ENCODE peak calls at places on chromosomes 5 and 9, in ten cellular contexts. T is fibroblast of lung, O is cardiac muscle cell, H is psoas muscle, J is right atrium auricular region, X is tibial artery, F is Peyer's patch, S is GM06990, N is H9, Q is upper lobe of left lung. Z is an unnamed sample.
A peak's percentile ranks its signal among the peaks of the same experiment; 100 is the strongest.

GRCh38 chr5:78604693-78605092 is 43.9 kb downstream of the LHFPL2 start:
- DNase-seq in T (no peak), O (no peak), H (no peak), J (no peak), X (no peak), F (no peak), S (no peak), N (no peak), Q (no peak), Z (no peak)

GRCh38 chr5:98663521-98663920 is 109.9 kb upstream of the RGMB start:
- DNase-seq in T (no peak), O (no peak), H (no peak), J (no peak), X (no peak), F (no peak), S (no peak), N (no peak), Q (no peak), Z (no peak)

GRCh38 chr9:95383198-95383673 is 65.7 kb upstream of the FANCC start:
- DNase-seq in T (peak; percentile 56), O (peak; percentile 10), H (no peak), J (no peak), X (no peak), F (no peak), S (no peak), N (no peak), Q (no peak), Z (no peak)

GRCh38 chr5:173228639-173229380 is 6.2 kb downstream of the NKX2-5 start:
- DNase-seq in T (no peak), O (no peak), H (no peak), J (no peak), X (peak; percentile 54), F (no peak), S (no peak), N (peak; percentile 56), Q (peak; percentile 84), Z (no peak)

GRCh38 chr5:62138607-62139006 is 167.4 kb upstream of the KIF2A start:
- DNase-seq in T (no peak), O (no peak), H (no peak), J (no peak), X (no peak), F (no peak), S (no peak), N (peak; percentile 80), Q (peak; percentile 36), Z (no peak)

GRCh38 chr5:68949711-68950110 is 144.1 kb upstream of the SLC30A5 start:
- DNase-seq in T (no peak), O (no peak), H (no peak), J (no peak), X (no peak), F (no peak), S (no peak), N (no peak), Q (no peak), Z (no peak)

GRCh38 chr9:128175102-128175563 is 15.1 kb downstream of the BBLN start:
- DNase-seq in T (peak; percentile 82), O (no peak), H (no peak), J (no peak), X (no peak), F (no peak), S (no peak), N (no peak), Q (no peak), Z (no peak)

GRCh38 chr5:159458217-159458711 is 128.0 kb upstream of the IL12B start:
- DNase-seq in T (no peak), O (no peak), H (no peak), J (no peak), X (no peak), F (no peak), S (peak; percentile 78), N (no peak), Q (no peak), Z (no peak)

GRCh38 chr9:14661421-14662059 is 31.7 kb downstream of the ZDHHC21 start:
- DNase-seq in T (peak; percentile 60), O (peak; percentile 61), H (no peak), J (no peak), X (no peak), F (no peak), S (no peak), N (no peak), Q (no peak), Z (no peak)

GRCh38 chr5:57664700-57665099 is 182.1 kb upstream of the ACTBL2 start:
- DNase-seq in T (no peak), O (no peak), H (no peak), J (no peak), X (no peak), F (no peak), S (no peak), N (no peak), Q (no peak), Z (no peak)

GRCh38 chr5:58462154-58462553 is 2.3 kb upstream of the PLK2 start:
- DNase-seq in T (peak; percentile 45), O (peak; percentile 32), H (no peak), J (no peak), X (no peak), F (no peak), S (no peak), N (no peak), Q (no peak), Z (no peak)

GRCh38 chr5:98510111-98510510 is 263.4 kb upstream of the RGMB start:
- DNase-seq in T (peak; percentile 10), O (peak; percentile 35), H (no peak), J (no peak), X (no peak), F (peak; percentile 50), S (no peak), N (no peak), Q (no peak), Z (no peak)

GRCh38 chr5:37777472-37778135 is 62.2 kb downstream of the GDNF start:
- DNase-seq in T (peak; percentile 39), O (peak; percentile 48), H (peak; percentile 47), J (no peak), X (no peak), F (no peak), S (no peak), N (no peak), Q (peak; percentile 6), Z (no peak)

GRCh38 chr9:90099262-90099982 is 494.6 kb downstream of the GADD45G start:
- DNase-seq in T (peak; percentile 50), O (peak; percentile 44), H (no peak), J (no peak), X (no peak), F (no peak), S (no peak), N (no peak), Q (no peak), Z (no peak)
- TF ChIP-seq CTCF in T (peak; percentile 54), O (peak; percentile 39), H (peak; percentile 47), J (peak; percentile 71), X (peak; percentile 53), F (peak; percentile 30), S (peak; percentile 20), N (peak; percentile 62), Q (no peak), Z (no peak)

DNA sequence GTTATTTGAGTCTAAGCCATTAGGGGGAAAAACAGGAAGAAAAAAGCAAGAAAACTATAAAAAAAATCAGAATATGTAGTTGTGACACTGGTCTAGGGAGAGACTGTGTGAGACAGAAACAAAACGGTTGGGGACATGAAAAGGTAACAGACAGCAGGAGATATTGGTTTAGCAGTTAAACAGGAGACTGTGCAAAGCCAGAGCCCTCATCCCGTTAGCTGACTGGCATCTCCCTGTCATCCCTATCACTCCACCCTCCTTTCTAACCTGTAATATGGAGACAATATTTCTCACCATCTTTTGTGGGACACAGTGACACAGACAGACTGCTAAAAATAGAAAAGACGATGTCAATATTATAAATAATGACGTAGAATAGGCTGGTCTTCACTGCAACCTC is 190.4 kb downstream of the MAT2B start:
- DNase-seq in T (no peak), O (no peak), H (no peak), J (no peak), X (no peak), F (no peak), S (no peak), N (no peak), Q (no peak), Z (no peak)
- H3K27me3 ChIP-seq in T (no peaks in the 10 kb centered on the region), O (no peaks in the 10 kb centered on the region), H (no peaks in the 10 kb centered on the region), J (no peaks in the 10 kb centered on the region), X (peaks cover 4% of the 10 kb centered on the region), F (no peaks in the 10 kb centered on the region), S (no peaks in the 10 kb centered on the region), N (no peaks in the 10 kb centered on the region), Q (no peaks in the 10 kb centered on the region), Z (no peaks in the 10 kb centered on the region)

GRCh38 chr5:132315529-132316067 is 21.4 kb downstream of the SLC22A4 start:
- DNase-seq in T (no peak), O (no peak), H (no peak), J (no peak), X (no peak), F (no peak), S (no peak), N (no peak), Q (no peak), Z (no peak)
- TF ChIP-seq CTCF in T (no peak), O (no peak), H (no peak), J (no peak), X (no peak), F (no peak), S (no peak), N (peak; percentile 38), Q (no peak), Z (no peak)

GRCh38 chr5:157178961-157179360 is 1.7 kb upstream of the ITK start:
- DNase-seq in T (no peak), O (no peak), H (no peak), J (no peak), X (no peak), F (no peak), S (no peak), N (no peak), Q (no peak), Z (no peak)

GRCh38 chr5:157177935-157178334 is 2.7 kb upstream of the ITK start:
- DNase-seq in T (no peak), O (no peak), H (no peak), J (peak; percentile 18), X (no peak), F (no peak), S (no peak), N (no peak), Q (no peak), Z (no peak)

GRCh38 chr5:157180374-157181264 is at the start of gene ITK:
- DNase-seq in T (no peak), O (no peak), H (no peak), J (peak; percentile 13), X (no peak), F (peak; percentile 62), S (no peak), N (no peak), Q (no peak), Z (no peak)

GRCh38 chr5:157172408-157172807 is 6.3 kb upstream of the GARIN3 start:
- DNase-seq in T (no peak), O (no peak), H (no peak), J (peak; percentile 13), X (no peak), F (peak; percentile 69), S (peak; percentile 82), N (no peak), Q (peak; percentile 21), Z (no peak)

DNA sequence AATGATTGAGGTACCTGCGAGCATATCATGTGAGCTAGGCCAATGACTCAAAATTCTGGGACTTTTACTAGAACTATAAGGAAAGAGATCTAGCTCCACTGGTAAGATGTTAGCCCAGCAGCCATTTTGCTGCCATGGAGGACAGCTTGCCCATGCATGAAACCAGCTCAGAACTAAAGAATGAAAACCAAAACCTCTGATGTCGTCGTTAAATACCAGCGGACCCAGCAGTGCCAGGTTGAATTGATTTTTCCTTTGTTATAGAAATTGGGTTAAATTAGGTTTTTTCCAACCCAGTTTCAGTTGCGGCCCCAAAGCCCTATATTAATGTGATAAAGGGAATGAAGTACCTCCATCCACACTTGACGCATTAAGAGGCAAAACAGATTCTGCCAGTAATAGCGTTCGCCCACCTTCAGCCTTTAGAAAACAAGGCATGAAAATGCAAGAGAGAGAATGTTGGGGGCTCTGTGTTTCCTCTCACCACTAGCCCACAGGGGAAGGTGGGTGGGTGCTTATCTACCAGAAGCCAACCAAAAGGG is 5.5 kb upstream of the ITK start:
- DNase-seq in T (no peak), O (no peak), H (no peak), J (no peak), X (no peak), F (no peak), S (no peak), N (no peak), Q (no peak), Z (no peak)
- H3K27me3 ChIP-seq in T (no peaks in the 10 kb centered on the region), O (no peaks in the 10 kb centered on the region), H (no peaks in the 10 kb centered on the region), J (no peaks in the 10 kb centered on the region), X (peaks cover 4% of the 10 kb centered on the region), F (no peaks in the 10 kb centered on the region), S (no peaks in the 10 kb centered on the region), N (no peaks in the 10 kb centered on the region), Q (no peaks in the 10 kb centered on the region), Z (no peaks in the 10 kb centered on the region)